ENCODE peak calls at places on chromosomes 16 and 17, in four cellular contexts. O, W, A and U are unnamed samples.

GRCh38 chr16:73122604-73123386 is 74.9 kb upstream of the ZFHX3 start:
- ATAC-seq in A (peak; percentile 88), W (peak; percentile 81), O (peak; percentile 95), U (peak; percentile 23)

GRCh38 chr17:64978138-64978537 is 58.9 kb upstream of the LRRC37A3 start:
- ATAC-seq in W (no peak), O (no peak), A (no peak), U (no peak)

GRCh38 chr17:57044976-57045867 is 39.8 kb upstream of the AKAP1 start:
- ATAC-seq in O (no peak), A (no peak), W (peak; percentile 8), U (no peak)

GRCh38 chr17:64309710-64310109 is 46.6 kb upstream of the TEX2 start:
- ATAC-seq in A (no peak), O (no peak), W (no peak), U (no peak)

GRCh38 chr17:11023639-11024479 is 186.0 kb upstream of the PIRT start:
- ATAC-seq in O (no peak), W (no peak), A (no peak), U (no peak)

GRCh38 chr17:64145460-64145750 is 15.5 kb upstream of the ERN1 start:
- ATAC-seq in O (no peak), W (no peak), A (peak; percentile 18), U (no peak)

GRCh38 chr16:53865492-53865863 is 161.5 kb downstream of the FTO start:
- ATAC-seq in O (peak; percentile 77), A (no peak), W (peak; percentile 78), U (peak; percentile 91)

GRCh38 chr17:54948380-54948779 is 20.1 kb downstream of the COX11 start:
- ATAC-seq in A (no peak), W (peak; percentile 36), O (peak; percentile 82), U (peak; percentile 34)

GRCh38 chr16:65713409-65713808 is 591.5 kb upstream of the CDH11 start:
- ATAC-seq in A (no peak), O (no peak), W (no peak), U (no peak)

GRCh38 chr17:80264048-80264792 is 3.6 kb downstream of the RNF213 start:
- ATAC-seq in O (peak; percentile 32), W (no peak), A (peak; percentile 30), U (no peak)

GRCh38 chr16:89915303-89916232 is 3.1 kb upstream of the MC1R start:
- ATAC-seq in O (no peak), W (no peak), A (no peak), U (no peak)

GRCh38 chr17:42877037-42877436 is 23.6 kb upstream of the G6PC1 start:
- ATAC-seq in W (no peak), O (no peak), A (no peak), U (no peak)

GRCh38 chr16:70651524-70651923 is 5.2 kb downstream of the IL34 start:
- ATAC-seq in W (no peak), O (no peak), A (no peak), U (no peak)

GRCh38 chr17:9676084-9676483 is 30.8 kb downstream of the USP43 start:
- ATAC-seq in W (no peak), O (no peak), A (no peak), U (no peak)

GRCh38 chr16:56101480-56101879 is 89.8 kb upstream of the GNAO1 start:
- ATAC-seq in A (no peak), W (no peak), O (no peak), U (no peak)

GRCh38 chr17:39677581-39678339 is 9.5 kb downstream of the PNMT start:
- ATAC-seq in A (no peak), W (no peak), O (no peak), U (no peak)

GRCh38 chr17:37761065-37761464 is 16.2 kb upstream of the HNF1B start:
- ATAC-seq in W (peak; percentile 65), O (peak; percentile 77), A (peak; percentile 34), U (peak; percentile 86)

GRCh38 chr16:24776486-24777220 is 47.2 kb downstream of the TNRC6A start:
- ATAC-seq in A (no peak), O (no peak), W (no peak), U (no peak)

GRCh38 chr17:68824707-68825106 is 130.5 kb downstream of the ABCA8 start:
- ATAC-seq in W (no peak), A (no peak), O (no peak), U (no peak)

GRCh38 chr16:1534021-1535020 is 855 bp downstream of the TMEM204 start:
- ATAC-seq in O (peak; percentile 15), W (peak; percentile 28), A (peak; percentile 16), U (peak; percentile 47)

GRCh38 chr16:82195917-82196494 is 26.0 kb upstream of the MPHOSPH6 start:
- ATAC-seq in W (no peak), O (no peak), A (no peak), U (no peak)

GRCh38 chr17:72143245-72143644 is 22.4 kb downstream of the SOX9 start:
- ATAC-seq in W (no peak), O (no peak), A (no peak), U (no peak)

GRCh38 chr16:75402821-75403475 is 30.4 kb downstream of the CFDP1 start:
- ATAC-seq in W (peak; percentile 76), O (peak; percentile 74), A (no peak), U (peak; percentile 50)

GRCh38 chr17:73956595-73957465 is 246.6 kb upstream of the RPL38 start:
- ATAC-seq in O (peak; percentile 56), W (peak; percentile 72), A (no peak), U (peak; percentile 57)

GRCh38 chr16:69833791-69834282 is 71.7 kb downstream of the WWP2 start:
- ATAC-seq in W (no peak), O (no peak), A (no peak), U (no peak)

GRCh38 chr16:608019-608418 is 18.2 kb downstream of the RAB40C start:
- ATAC-seq in O (peak; percentile 90), A (no peak), W (peak; percentile 97), U (peak; percentile 98)

GRCh38 chr17:42553161-42553818 is 567 bp downstream of the HSD17B1 start:
- ATAC-seq in O (no peak), W (no peak), A (no peak), U (no peak)

GRCh38 chr17:40809721-40810421 is 10.1 kb upstream of the KRT28 start:
- ATAC-seq in O (no peak), A (no peak), W (no peak), U (no peak)

GRCh38 chr17:19501219-19501618 is 32.4 kb upstream of the SLC47A1 start:
- ATAC-seq in O (no peak), A (no peak), W (no peak), U (no peak)

GRCh38 chr16:53085539-53086450 is 31.0 kb downstream of the CHD9 start:
- ATAC-seq in A (no peak), W (no peak), O (no peak), U (no peak)

GRCh38 chr16:75095637-75096036 is 20.9 kb downstream of the LDHD start:
- ATAC-seq in O (no peak), W (no peak), A (no peak), U (no peak)

GRCh38 chr16:50735629-50736122 is 6.2 kb upstream of the CYLD start:
- ATAC-seq in A (no peak), O (peak; percentile 43), W (peak; percentile 40), U (peak; percentile 69)

GRCh38 chr17:29138991-29139682 is 41.1 kb downstream of the MYO18A start:
- ATAC-seq in O (peak; percentile 10), W (peak; percentile 14), A (peak; percentile 13), U (peak; percentile 41)

GRCh38 chr17:1634841-1635650 is 6.4 kb upstream of the SLC43A2 start:
- ATAC-seq in A (no peak), O (no peak), W (no peak), U (no peak)

GRCh38 chr17:503449-503700 is 150.8 kb upstream of the RPH3AL start:
- ATAC-seq in A (no peak), O (no peak), W (no peak), U (no peak)

GRCh38 chr17:76088041-76088867 is 9.3 kb downstream of the ZACN start:
- ATAC-seq in A (no peak), O (no peak), W (no peak), U (no peak)

GRCh38 chr17:76706817-76707216 is 3.9 kb downstream of the MXRA7 start:
- ATAC-seq in W (no peak), A (no peak), O (no peak), U (no peak)

GRCh38 chr16:75121949-75122568 is 5.5 kb upstream of the LDHD start:
- ATAC-seq in O (no peak), W (no peak), A (no peak), U (no peak)

GRCh38 chr16:88732172-88732960 is 26.1 kb downstream of the CTU2 start:
- ATAC-seq in A (no peak), W (no peak), O (no peak), U (peak; percentile 25)

GRCh38 chr17:74939534-74939933 is 3.8 kb downstream of the OTOP3 start:
- ATAC-seq in W (no peak), A (no peak), O (no peak), U (no peak)